ENCODE peak calls at places on chromosome 12, in seven cellular contexts. E is left ventricle myocardium inferior, K is choroid plexus epithelial cell, O is tibial artery, Z is suprapubic skin, A is keratinocyte, J is right lobe of liver. I is an unnamed sample.

GRCh38 chr12:111441107-111441928 is 35.6 kb downstream of the SH2B3 start:
- DNase-seq in E (no peak), K (no peak), O (peak; percentile 19), Z (no peak), A (no peak), J (no peak), I (no peak)

GRCh38 chr12:52358575-52359350 is 8.5 kb downstream of the KRT85 start:
- DNase-seq in E (no peak), K (no peak), O (peak; percentile 43), Z (peak; percentile 32), A (no peak), J (no peak), I (no peak)

GRCh38 chr12:17661250-17661649 is 428.7 kb downstream of the RERGL start:
- DNase-seq in E (no peak), K (no peak), O (no peak), Z (no peak), A (no peak), J (no peak), I (no peak)

GRCh38 chr12:91406920-91407341 is 224.3 kb upstream of the DCN start:
- DNase-seq in E (no peak), K (peak; percentile 27), O (no peak), Z (no peak), A (peak; percentile 89), J (no peak), I (peak; percentile 7)

GRCh38 chr12:95803817-95804216 is 13.3 kb upstream of the NTN4 start:
- DNase-seq in E (no peak), K (no peak), O (no peak), Z (no peak), A (no peak), J (no peak), I (no peak)

GRCh38 chr12:93868771-93869170 is 191.6 kb downstream of the CRADD start:
- DNase-seq in E (no peak), K (peak; percentile 91), O (no peak), Z (no peak), A (no peak), J (no peak), I (no peak)

GRCh38 chr12:2794261-2794735 is 472 bp upstream of the FKBP4 start:
- DNase-seq in E (no peak), K (no peak), O (no peak), Z (peak; percentile 81), A (no peak), J (no peak), I (no peak)

GRCh38 chr12:95286713-95287112 is 69.1 kb downstream of the VEZT start:
- DNase-seq in E (no peak), K (no peak), O (no peak), Z (no peak), A (no peak), J (no peak), I (no peak)

GRCh38 chr12:106980944-106981343 is 6.0 kb downstream of the MTERF2 start:
- DNase-seq in E (no peak), K (peak; percentile 77), O (no peak), Z (no peak), A (no peak), J (no peak), I (no peak)

GRCh38 chr12:47419500-47419899 is 286.3 kb downstream of the RPAP3 start:
- DNase-seq in E (no peak), K (peak; percentile 44), O (no peak), Z (no peak), A (no peak), J (no peak), I (no peak)

GRCh38 chr12:64600164-64600561 is 10.1 kb upstream of the RASSF3 start:
- DNase-seq in E (no peak), K (no peak), O (no peak), Z (no peak), A (no peak), J (no peak), I (no peak)

GRCh38 chr12:104494137-104494815 is 37.5 kb downstream of the CHST11 start:
- DNase-seq in E (no peak), K (peak; percentile 67), O (no peak), Z (no peak), A (no peak), J (no peak), I (no peak)

GRCh38 chr12:93000026-93000425 is 70.9 kb upstream of the EEA1 start:
- DNase-seq in E (no peak), K (no peak), O (no peak), Z (no peak), A (no peak), J (no peak), I (no peak)

GRCh38 chr12:52529846-52530245 is 9.7 kb upstream of the KRT5 start:
- DNase-seq in E (no peak), K (no peak), O (peak; percentile 27), Z (no peak), A (no peak), J (no peak), I (no peak)

GRCh38 chr12:116565963-116566362 is 6.8 kb downstream of the MAP1LC3B2 start:
- DNase-seq in E (no peak), K (no peak), O (no peak), Z (no peak), A (no peak), J (no peak), I (no peak)

GRCh38 chr12:69136931-69137613 is 102.3 kb upstream of the CPSF6 start:
- DNase-seq in E (no peak), K (no peak), O (no peak), Z (no peak), A (no peak), J (no peak), I (no peak)

GRCh38 chr12:13135336-13136178 is 32.1 kb upstream of the GSG1 start:
- DNase-seq in E (no peak), K (peak; percentile 80), O (peak; percentile 88), Z (peak; percentile 92), A (peak; percentile 84), J (no peak), I (no peak)
- H3K4me3 ChIP-seq in E (no peak overlapping the region), K (no peak overlapping the region), O (no peak overlapping the region), Z (peak overlapping the region; percentile 27), A (peak overlapping the region; percentile 36), J (no peak overlapping the region), I (no peak overlapping the region)

GRCh38 chr12:34022079-34022830 is at the start of gene ALG10:
- DNase-seq in E (peak; percentile 94), K (peak; percentile 98), O (peak; percentile 98), Z (peak; percentile 98), A (peak; percentile 64), J (peak; percentile 97), I (peak; percentile 90)

GRCh38 chr12:34016361-34016760 is 5.9 kb upstream of the ALG10 start:
- DNase-seq in E (no peak), K (no peak), O (no peak), Z (no peak), A (no peak), J (no peak), I (no peak)
- TF ChIP-seq CTCF in E (no peak), K (peak; percentile 6), O (no peak), Z (no peak), A (no peak), J (no peak), I (no peak)

GRCh38 chr12:70246580-70246979 is 3.3 kb downstream of the CNOT2 start:
- DNase-seq in E (no peak), K (peak; percentile 50), O (no peak), Z (no peak), A (no peak), J (no peak), I (no peak)
- H3K4me3 ChIP-seq in E (no peak overlapping the region), K (no peak overlapping the region), O (no peak overlapping the region), Z (no peak overlapping the region), A (no peak overlapping the region), J (no peak overlapping the region), I (no peak overlapping the region)

DNA sequence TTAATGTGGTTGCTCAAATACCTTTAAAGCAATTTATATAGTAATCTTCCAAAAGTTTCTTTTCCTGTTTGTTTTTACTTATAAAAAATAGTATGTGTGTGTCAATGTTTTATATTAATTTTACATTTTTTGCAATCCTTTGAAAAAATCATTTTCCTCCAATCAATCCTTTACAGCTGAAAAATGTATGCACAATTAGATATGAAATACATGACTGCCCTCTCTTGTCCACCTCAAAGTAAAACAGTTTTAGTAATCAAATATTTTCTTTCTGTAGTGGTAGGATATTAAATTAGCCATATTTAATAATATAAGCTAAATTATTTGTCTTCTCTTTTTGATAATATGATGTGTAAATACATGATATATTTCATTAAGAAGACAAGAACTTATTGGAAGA is 269.9 kb downstream of the ADAMTS20 start:
- DNase-seq in E (no peak), K (peak; percentile 80), O (no peak), Z (no peak), A (no peak), J (no peak), I (no peak)
- TF ChIP-seq CTCF in E (peak; percentile 53), K (peak; percentile 49), O (no peak), Z (no peak), A (no peak), J (no peak), I (peak; percentile 13)

GRCh38 chr12:120238839-120239445 is 26.6 kb downstream of the PXN start:
- DNase-seq in E (no peak), K (no peak), O (no peak), Z (no peak), A (no peak), J (no peak), I (no peak)

GRCh38 chr12:120234643-120235368 is 30.7 kb downstream of the PXN start:
- DNase-seq in E (peak; percentile 86), K (peak; percentile 97), O (peak; percentile 96), Z (peak; percentile 94), A (peak; percentile 80), J (peak; percentile 81), I (peak; percentile 83)

GRCh38 chr12:120238224-120238616 is 27.3 kb downstream of the PXN start:
- DNase-seq in E (no peak), K (no peak), O (no peak), Z (no peak), A (no peak), J (no peak), I (no peak)

GRCh38 chr12:120236124-120236398 is 29.5 kb downstream of the PXN start:
- DNase-seq in E (no peak), K (no peak), O (no peak), Z (no peak), A (no peak), J (no peak), I (no peak)

GRCh38 chr12:120235369-120236123 is 30.0 kb downstream of the PXN start:
- DNase-seq in E (peak; percentile 44), K (no peak), O (no peak), Z (peak; percentile 83), A (no peak), J (no peak), I (no peak)
- H3K4me3 ChIP-seq in E (peak overlapping the region; percentile 46), K (no peak overlapping the region), O (no peak overlapping the region), Z (no peak overlapping the region), A (peak overlapping the region; percentile 9), J (no peak overlapping the region), I (no peak overlapping the region)

GRCh38 chr12:57476162-57476992 is 3.3 kb downstream of the ARHGAP9 start:
- DNase-seq in E (no peak), K (no peak), O (no peak), Z (no peak), A (no peak), J (no peak), I (no peak)
- TF ChIP-seq CTCF in E (no peak), K (peak; percentile 30), O (no peak), Z (no peak), A (peak; percentile 38), J (no peak), I (peak; percentile 27)